ENCODE peak calls at places on chromosome 1, in eight cellular contexts. N is lower lobe of right lung; H is HL-60; Z is sigmoid colon; R is uterus; K is CD8-positive, alpha-beta T cell; V is OCI-LY7; I is GM23338. B is an unnamed sample.

GRCh38 chr1:34865981-34866761 is 6.6 kb upstream of the SMIM12 start:
- DNase-seq in Z (peak; percentile 91), N (peak; percentile 93), K (peak; percentile 86), R (peak; percentile 83), V (peak; percentile 83), H (peak; percentile 84), I (peak; percentile 91), B (peak; percentile 73)

GRCh38 chr1:185973645-185974044 is 239.5 kb downstream of the HMCN1 start:
- DNase-seq in Z (no peak), R (no peak), N (no peak), H (no peak), V (no peak), I (no peak), K (no peak), B (no peak)

GRCh38 chr1:47934243-47934805 is 62.9 kb downstream of the TRABD2B start:
- DNase-seq in K (no peak), V (no peak), Z (peak; percentile 89), H (no peak), I (peak; percentile 21), R (peak; percentile 60), N (no peak), B (no peak)

GRCh38 chr1:180131510-180131909 is 23.2 kb upstream of the QSOX1 start:
- DNase-seq in H (peak; percentile 97), I (no peak), R (no peak), K (no peak), Z (no peak), N (peak; percentile 71), V (no peak), B (no peak)

GRCh38 chr1:162327144-162327790 is 49.4 kb downstream of the SPATA46 start:
- DNase-seq in V (no peak), H (peak; percentile 62), N (no peak), R (no peak), I (no peak), K (no peak), Z (no peak), B (no peak)

GRCh38 chr1:117735045-117735992 is 129.5 kb downstream of the TENT5C start:
- DNase-seq in R (peak; percentile 53), V (peak; percentile 58), H (peak; percentile 30), I (peak; percentile 72), K (peak; percentile 25), N (no peak), Z (no peak), B (no peak)

GRCh38 chr1:64986903-64987871 is 20.8 kb upstream of the JAK1 start:
- DNase-seq in K (no peak), I (no peak), H (no peak), R (no peak), Z (no peak), V (peak; percentile 12), N (no peak), B (no peak)

GRCh38 chr1:50968021-50968883 is 1.8 kb upstream of the CDKN2C start:
- DNase-seq in V (peak; percentile 91), N (peak; percentile 94), K (peak; percentile 82), Z (peak; percentile 95), I (peak; percentile 92), R (peak; percentile 89), H (peak; percentile 93), B (peak; percentile 77)

DNA sequence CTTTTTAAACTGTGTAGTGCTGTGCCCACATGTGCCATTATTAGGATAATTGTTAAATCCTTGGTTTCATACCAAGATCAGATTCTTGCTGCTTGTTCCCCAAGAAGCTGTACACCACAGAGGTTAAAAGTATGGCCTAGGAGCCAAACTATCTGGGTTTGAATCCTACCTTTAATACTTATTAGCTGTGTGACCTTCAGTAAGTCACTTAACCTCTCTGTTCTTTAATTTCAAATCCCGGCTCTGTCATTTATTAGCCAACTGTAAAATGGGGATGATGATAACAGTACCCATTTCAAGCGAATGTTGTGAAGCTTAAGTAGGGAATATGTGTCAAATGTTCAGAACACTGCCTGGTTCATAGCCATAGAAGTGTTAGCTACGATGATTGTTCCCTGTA is 32.6 kb downstream of the NKAIN1 start:
- DNase-seq in Z (no peak), N (no peak), K (no peak), V (no peak), I (no peak), R (no peak), H (no peak), B (no peak)
- H3K27ac ChIP-seq in Z (no peak overlapping the region), N (no peak overlapping the region), K (no peak overlapping the region), V (no peak overlapping the region), I (no peak overlapping the region), R (no peak overlapping the region), H (no peak overlapping the region), B (no peak overlapping the region)

DNA sequence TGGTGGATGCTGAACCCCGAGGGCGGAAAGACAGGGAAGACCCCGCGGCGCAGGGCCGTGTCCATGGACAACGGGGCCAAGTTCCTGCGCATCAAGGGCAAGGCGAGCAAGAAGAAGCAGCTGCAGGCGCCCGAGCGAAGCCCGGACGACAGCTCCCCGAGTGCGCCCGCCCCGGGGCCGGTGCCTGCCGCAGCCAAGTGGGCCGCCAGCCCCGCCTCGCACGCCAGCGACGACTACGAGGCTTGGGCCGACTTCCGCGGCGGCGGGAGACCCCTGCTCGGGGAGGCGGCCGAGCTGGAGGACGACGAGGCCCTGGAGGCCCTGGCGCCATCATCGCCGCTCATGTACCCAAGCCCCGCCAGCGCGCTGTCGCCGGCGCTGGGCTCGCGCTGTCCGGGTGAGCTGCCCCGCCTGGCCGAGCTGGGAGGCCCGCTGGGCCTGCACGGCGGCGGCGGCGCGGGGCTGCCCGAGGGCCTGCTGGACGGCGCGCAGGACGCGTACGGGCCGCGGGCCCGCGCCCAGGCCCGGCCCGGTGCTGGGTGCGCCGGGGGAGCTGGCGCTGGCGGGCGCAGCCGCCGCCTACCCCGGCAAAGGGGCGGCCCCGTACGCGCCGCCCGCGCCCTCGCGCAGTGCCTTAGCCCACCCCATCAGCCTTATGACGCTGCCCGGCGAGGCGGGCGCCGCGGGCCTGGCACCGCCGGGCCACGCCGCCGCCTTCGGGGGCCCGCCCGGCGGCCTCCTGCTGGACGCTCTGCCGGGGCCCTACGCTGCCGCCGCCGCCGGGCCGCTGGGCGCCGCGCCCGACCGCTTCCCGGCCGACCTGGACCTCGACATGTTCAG is 20.7 kb downstream of the FOXO6 start:
- DNase-seq in N (peak; percentile 67), H (no peak), V (no peak), K (peak; percentile 47), R (no peak), Z (peak; percentile 83), I (peak; percentile 68), B (no peak)
- H3K27ac ChIP-seq in N (peak overlapping the region; percentile 89), H (no peak overlapping the region), V (no peak overlapping the region), K (no peak overlapping the region), R (peak overlapping the region; percentile 99), Z (peak overlapping the region; percentile 97), I (no peak overlapping the region), B (peak overlapping the region; percentile 62)

GRCh38 chr1:25896266-25896665 is 10.0 kb downstream of the STMN1 start:
- DNase-seq in N (no peak), R (no peak), H (no peak), Z (peak; percentile 51), V (no peak), I (no peak), K (no peak), B (no peak)
- H3K27ac ChIP-seq in N (no peak overlapping the region), R (no peak overlapping the region), H (no peak overlapping the region), Z (no peak overlapping the region), V (peak overlapping the region; percentile 4), I (peak overlapping the region; percentile 72), K (no peak overlapping the region), B (peak overlapping the region; percentile 74)

DNA sequence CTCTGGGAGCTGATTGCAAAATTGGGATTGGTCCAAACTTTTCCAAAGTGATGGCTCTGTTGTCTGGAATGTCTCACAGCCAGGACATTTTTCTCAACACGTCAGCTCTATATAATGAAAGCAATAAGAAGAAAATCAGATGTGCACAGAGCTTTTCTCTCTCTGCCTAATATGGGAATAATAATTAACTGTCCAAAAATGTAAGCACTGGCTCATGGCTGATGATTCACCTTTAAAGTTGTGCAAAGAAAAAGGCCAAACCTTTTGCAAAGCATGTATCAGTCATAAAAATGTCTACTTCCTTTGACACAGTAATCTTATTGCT is 30.4 kb downstream of the ZNF281 start:
- DNase-seq in N (no peak), I (no peak), V (no peak), Z (no peak), R (no peak), K (no peak), H (no peak), B (no peak)
- H3K27ac ChIP-seq in N (no peak overlapping the region), I (peak overlapping the region; percentile 18), V (peak overlapping the region; percentile 83), Z (peak overlapping the region; percentile 68), R (no peak overlapping the region), K (no peak overlapping the region), H (no peak overlapping the region), B (no peak overlapping the region)

B was measured in caudate nucleus.